ENCODE peak calls at places on chromosomes 5 and 9, in nine cellular contexts. S, T, E, A, O, B, P, W and H are unnamed samples.

GRCh38 chr9:74379718-74380117 is 117.4 kb upstream of the RORB start:
- DNase-seq in E (peak), B (no peak), T (no peak), W (peak), O (peak), P (peak), S (no peak), A (peak), H (peak)

GRCh38 chr9:100111235-100111634 is 12.2 kb downstream of the INVS start:
- DNase-seq in A (no peak), B (peak), W (no peak), O (no peak), E (no peak), S (peak), P (no peak), T (no peak), H (no peak)

GRCh38 chr5:128535225-128535624 is 2.8 kb downstream of the FBN2 start:
- DNase-seq in A (no peak), O (no peak), T (no peak), S (no peak), E (no peak), B (no peak), W (no peak), P (no peak), H (no peak)

GRCh38 chr5:74516217-74516636 is 124.3 kb downstream of the ENC1 start:
- DNase-seq in B (no peak), P (no peak), A (no peak), W (peak), O (no peak), T (no peak), E (no peak), S (no peak), H (peak)

GRCh38 chr5:177552839-177553455 is 1.4 kb downstream of the FAM193B start:
- DNase-seq in B (no peak), A (no peak), E (no peak), T (no peak), S (peak), W (peak), O (no peak), P (no peak), H (peak)

GRCh38 chr5:98372351-98372750 is 401.1 kb upstream of the RGMB start:
- DNase-seq in W (no peak), E (no peak), O (no peak), S (no peak), P (no peak), A (no peak), B (no peak), T (no peak), H (no peak)

GRCh38 chr9:112473986-112474385 is 12.6 kb upstream of the KIAA1958 start:
- DNase-seq in E (no peak), S (no peak), B (no peak), P (no peak), A (no peak), T (no peak), O (no peak), W (no peak), H (no peak)

GRCh38 chr9:116432051-116432450 is 255.1 kb upstream of the TRIM32 start:
- DNase-seq in A (no peak), P (no peak), S (no peak), E (no peak), B (no peak), T (no peak), O (no peak), W (no peak), H (no peak)

GRCh38 chr5:159877894-159878448 is 38.3 kb upstream of the ADRA1B start:
- DNase-seq in P (no peak), W (no peak), E (no peak), S (peak), O (no peak), A (no peak), B (peak), T (no peak), H (no peak)

GRCh38 chr9:129722913-129723312 is 29.9 kb downstream of the PTGES start:
- DNase-seq in W (no peak), B (no peak), E (no peak), O (no peak), A (no peak), T (no peak), P (no peak), S (no peak), H (no peak)

GRCh38 chr9:108677776-108678175 is 178.0 kb downstream of the ACTL7B start:
- DNase-seq in B (no peak), A (no peak), E (no peak), T (no peak), O (no peak), S (no peak), W (no peak), P (no peak), H (no peak)

GRCh38 chr5:140869555-140869886 is 764 bp downstream of the PCDHA11 start:
- DNase-seq in E (no peak), B (no peak), T (no peak), O (no peak), P (no peak), W (no peak), S (no peak), A (no peak), H (no peak)

GRCh38 chr5:78273436-78273835 is 21.1 kb downstream of the AP3B1 start:
- DNase-seq in W (no peak), B (no peak), O (no peak), T (no peak), S (no peak), A (no peak), P (no peak), E (no peak), H (no peak)

GRCh38 chr5:179253730-179254129 is 91.5 kb downstream of the ADAMTS2 start:
- DNase-seq in B (no peak), O (no peak), T (peak), E (no peak), P (no peak), W (no peak), S (no peak), A (no peak), H (no peak)

GRCh38 chr5:423626-424258 is 19.2 kb upstream of the EXOC3 start:
- DNase-seq in S (peak), E (no peak), T (peak), A (no peak), B (no peak), P (no peak), O (no peak), W (no peak), H (no peak)

GRCh38 chr5:31036407-31036806 is 157.1 kb upstream of the CDH6 start:
- DNase-seq in A (no peak), W (no peak), T (no peak), S (no peak), E (no peak), P (no peak), B (no peak), O (no peak), H (no peak)

GRCh38 chr9:80892703-80893102 is 796.6 kb downstream of the TLE1 start:
- DNase-seq in O (no peak), A (no peak), T (no peak), S (no peak), E (no peak), P (no peak), W (no peak), B (no peak), H (no peak)

GRCh38 chr9:131478421-131478868 is 24.3 kb upstream of the POMT1 start:
- DNase-seq in T (peak), B (no peak), A (no peak), O (peak), E (peak), W (peak), S (peak), P (peak), H (peak)

GRCh38 chr5:138603521-138603920 is 28.3 kb upstream of the HSPA9 start:
- DNase-seq in A (no peak), O (peak), S (no peak), W (no peak), E (no peak), B (no peak), T (no peak), P (peak), H (no peak)